ENCODE peak calls at places on chromosomes 4 and X, in nine cellular contexts. One of them, this sample, is unnamed.

GRCh38 chr4:185122681-185123345 is 20.3 kb upstream of the SLC25A4 start:
- DNase-seq in ureter: no peak
- DNase-seq in GM04504: no peak
- DNase-seq in T-helper 9 cell: no peak
- DNase-seq in H7: no peak
- DNase-seq in COR-L47: no peak
- DNase-seq in activated gamma-delta T cell treated with Interleukin-2 at 50 U/mL for 16 hours: no peak
- DNase-seq in AG08396: no peak
- DNase-seq in NCI-H1105 treated with DMSO at 0.1 percent for 48 hours: peak
- DNase-seq in this sample: no peak

GRCh38 chr4:57151481-57151880 is 41.3 kb upstream of the IGFBP7 start:
- DNase-seq in ureter: no peak
- DNase-seq in GM04504: no peak
- DNase-seq in T-helper 9 cell: no peak
- DNase-seq in H7: no peak
- DNase-seq in COR-L47: no peak
- DNase-seq in activated gamma-delta T cell treated with Interleukin-2 at 50 U/mL for 16 hours: no peak
- DNase-seq in AG08396: no peak
- DNase-seq in NCI-H1105 treated with DMSO at 0.1 percent for 48 hours: no peak
- DNase-seq in this sample: no peak

GRCh38 chrX:115147220-115147619 is 42.0 kb upstream of the RBMXL3 start:
- DNase-seq in ureter: no peak
- DNase-seq in GM04504: peak
- DNase-seq in T-helper 9 cell: no peak
- DNase-seq in H7: peak
- DNase-seq in COR-L47: no peak
- DNase-seq in activated gamma-delta T cell treated with Interleukin-2 at 50 U/mL for 16 hours: no peak
- DNase-seq in AG08396: no peak
- DNase-seq in NCI-H1105 treated with DMSO at 0.1 percent for 48 hours: peak
- DNase-seq in this sample: no peak

GRCh38 chr4:6582889-6583504 is 8.0 kb downstream of the MAN2B2 start:
- DNase-seq in ureter: no peak
- DNase-seq in GM04504: no peak
- DNase-seq in T-helper 9 cell: no peak
- DNase-seq in H7: peak
- DNase-seq in COR-L47: peak
- DNase-seq in activated gamma-delta T cell treated with Interleukin-2 at 50 U/mL for 16 hours: no peak
- DNase-seq in AG08396: peak
- DNase-seq in NCI-H1105 treated with DMSO at 0.1 percent for 48 hours: no peak
- DNase-seq in this sample: no peak

GRCh38 chr4:153151535-153152452 is 52.4 kb upstream of the TRIM2 start:
- DNase-seq in ureter: peak
- DNase-seq in GM04504: no peak
- DNase-seq in T-helper 9 cell: peak
- DNase-seq in H7: peak
- DNase-seq in COR-L47: peak
- DNase-seq in activated gamma-delta T cell treated with Interleukin-2 at 50 U/mL for 16 hours: no peak
- DNase-seq in AG08396: no peak
- DNase-seq in NCI-H1105 treated with DMSO at 0.1 percent for 48 hours: peak
- DNase-seq in this sample: no peak

GRCh38 chr4:80362578-80363181 is 27.1 kb downstream of the CFAP299 start:
- DNase-seq in ureter: no peak
- DNase-seq in GM04504: no peak
- DNase-seq in T-helper 9 cell: peak
- DNase-seq in H7: peak
- DNase-seq in COR-L47: peak
- DNase-seq in activated gamma-delta T cell treated with Interleukin-2 at 50 U/mL for 16 hours: peak
- DNase-seq in AG08396: peak
- DNase-seq in NCI-H1105 treated with DMSO at 0.1 percent for 48 hours: peak
- DNase-seq in this sample: no peak

GRCh38 chr4:97123573-97123972 is 1019.7 kb downstream of the STPG2 start:
- DNase-seq in ureter: no peak
- DNase-seq in GM04504: no peak
- DNase-seq in T-helper 9 cell: no peak
- DNase-seq in H7: no peak
- DNase-seq in COR-L47: peak
- DNase-seq in activated gamma-delta T cell treated with Interleukin-2 at 50 U/mL for 16 hours: no peak
- DNase-seq in AG08396: no peak
- DNase-seq in NCI-H1105 treated with DMSO at 0.1 percent for 48 hours: peak
- DNase-seq in this sample: no peak

GRCh38 chrX:104922206-104922621 is 298.3 kb downstream of the TEX13A start:
- DNase-seq in ureter: peak
- DNase-seq in GM04504: peak
- DNase-seq in T-helper 9 cell: peak
- DNase-seq in H7: peak
- DNase-seq in COR-L47: peak
- DNase-seq in activated gamma-delta T cell treated with Interleukin-2 at 50 U/mL for 16 hours: peak
- DNase-seq in AG08396: peak
- DNase-seq in NCI-H1105 treated with DMSO at 0.1 percent for 48 hours: peak
- DNase-seq in this sample: peak

GRCh38 chrX:135639066-135639815 is 74.2 kb upstream of the CT45A1 start:
- DNase-seq in ureter: no peak
- DNase-seq in GM04504: no peak
- DNase-seq in T-helper 9 cell: no peak
- DNase-seq in H7: no peak
- DNase-seq in COR-L47: no peak
- DNase-seq in activated gamma-delta T cell treated with Interleukin-2 at 50 U/mL for 16 hours: no peak
- DNase-seq in AG08396: no peak
- DNase-seq in NCI-H1105 treated with DMSO at 0.1 percent for 48 hours: no peak
- DNase-seq in this sample: no peak

GRCh38 chr4:8427262-8427661 is 13.3 kb downstream of the ACOX3 start:
- DNase-seq in ureter: no peak
- DNase-seq in GM04504: no peak
- DNase-seq in T-helper 9 cell: no peak
- DNase-seq in H7: no peak
- DNase-seq in COR-L47: no peak
- DNase-seq in activated gamma-delta T cell treated with Interleukin-2 at 50 U/mL for 16 hours: no peak
- DNase-seq in AG08396: no peak
- DNase-seq in NCI-H1105 treated with DMSO at 0.1 percent for 48 hours: no peak
- DNase-seq in this sample: peak

GRCh38 chr4:124278477-124278876 is 434.1 kb downstream of the ANKRD50 start:
- DNase-seq in ureter: no peak
- DNase-seq in GM04504: no peak
- DNase-seq in T-helper 9 cell: no peak
- DNase-seq in H7: no peak
- DNase-seq in COR-L47: no peak
- DNase-seq in activated gamma-delta T cell treated with Interleukin-2 at 50 U/mL for 16 hours: no peak
- DNase-seq in AG08396: no peak
- DNase-seq in NCI-H1105 treated with DMSO at 0.1 percent for 48 hours: no peak
- DNase-seq in this sample: no peak

GRCh38 chr4:110848787-110849186 is 225.9 kb upstream of the PITX2 start:
- DNase-seq in ureter: no peak
- DNase-seq in GM04504: no peak
- DNase-seq in T-helper 9 cell: no peak
- DNase-seq in H7: no peak
- DNase-seq in COR-L47: no peak
- DNase-seq in activated gamma-delta T cell treated with Interleukin-2 at 50 U/mL for 16 hours: no peak
- DNase-seq in AG08396: no peak
- DNase-seq in NCI-H1105 treated with DMSO at 0.1 percent for 48 hours: no peak
- DNase-seq in this sample: no peak

GRCh38 chr4:25303578-25303977 is 9.0 kb upstream of the ZCCHC4 start:
- DNase-seq in ureter: no peak
- DNase-seq in GM04504: no peak
- DNase-seq in T-helper 9 cell: no peak
- DNase-seq in H7: no peak
- DNase-seq in COR-L47: no peak
- DNase-seq in activated gamma-delta T cell treated with Interleukin-2 at 50 U/mL for 16 hours: no peak
- DNase-seq in AG08396: no peak
- DNase-seq in NCI-H1105 treated with DMSO at 0.1 percent for 48 hours: no peak
- DNase-seq in this sample: no peak

GRCh38 chr4:14023036-14023435 is 395.5 kb upstream of the BOD1L1 start:
- DNase-seq in ureter: no peak
- DNase-seq in GM04504: peak
- DNase-seq in T-helper 9 cell: no peak
- DNase-seq in H7: no peak
- DNase-seq in COR-L47: no peak
- DNase-seq in activated gamma-delta T cell treated with Interleukin-2 at 50 U/mL for 16 hours: no peak
- DNase-seq in AG08396: no peak
- DNase-seq in NCI-H1105 treated with DMSO at 0.1 percent for 48 hours: no peak
- DNase-seq in this sample: no peak

GRCh38 chrX:108734426-108734825 is 1.9 kb downstream of the IRS4 start:
- DNase-seq in ureter: no peak
- DNase-seq in GM04504: no peak
- DNase-seq in T-helper 9 cell: no peak
- DNase-seq in H7: no peak
- DNase-seq in COR-L47: no peak
- DNase-seq in activated gamma-delta T cell treated with Interleukin-2 at 50 U/mL for 16 hours: no peak
- DNase-seq in AG08396: no peak
- DNase-seq in NCI-H1105 treated with DMSO at 0.1 percent for 48 hours: no peak
- DNase-seq in this sample: no peak

GRCh38 chr4:68465058-68465457 is 17.8 kb downstream of the TMPRSS11E start:
- DNase-seq in ureter: no peak
- DNase-seq in GM04504: no peak
- DNase-seq in T-helper 9 cell: no peak
- DNase-seq in H7: no peak
- DNase-seq in COR-L47: no peak
- DNase-seq in activated gamma-delta T cell treated with Interleukin-2 at 50 U/mL for 16 hours: no peak
- DNase-seq in AG08396: no peak
- DNase-seq in NCI-H1105 treated with DMSO at 0.1 percent for 48 hours: no peak
- DNase-seq in this sample: no peak

GRCh38 chr4:124710253-124710849 is 2.2 kb downstream of the ANKRD50 start:
- DNase-seq in ureter: no peak
- DNase-seq in GM04504: no peak
- DNase-seq in T-helper 9 cell: no peak
- DNase-seq in H7: no peak
- DNase-seq in COR-L47: no peak
- DNase-seq in activated gamma-delta T cell treated with Interleukin-2 at 50 U/mL for 16 hours: no peak
- DNase-seq in AG08396: no peak
- DNase-seq in NCI-H1105 treated with DMSO at 0.1 percent for 48 hours: no peak
- DNase-seq in this sample: no peak

GRCh38 chrX:96752776-96753175 is 68.1 kb downstream of the DIAPH2 start:
- DNase-seq in ureter: no peak
- DNase-seq in GM04504: no peak
- DNase-seq in T-helper 9 cell: no peak
- DNase-seq in H7: no peak
- DNase-seq in COR-L47: no peak
- DNase-seq in activated gamma-delta T cell treated with Interleukin-2 at 50 U/mL for 16 hours: no peak
- DNase-seq in AG08396: no peak
- DNase-seq in NCI-H1105 treated with DMSO at 0.1 percent for 48 hours: no peak
- DNase-seq in this sample: no peak

GRCh38 chrX:153464116-153464515 is 6.3 kb downstream of the HAUS7 start:
- DNase-seq in ureter: no peak
- DNase-seq in GM04504: no peak
- DNase-seq in T-helper 9 cell: no peak
- DNase-seq in H7: no peak
- DNase-seq in COR-L47: no peak
- DNase-seq in activated gamma-delta T cell treated with Interleukin-2 at 50 U/mL for 16 hours: no peak
- DNase-seq in AG08396: no peak
- DNase-seq in NCI-H1105 treated with DMSO at 0.1 percent for 48 hours: no peak
- DNase-seq in this sample: no peak

GRCh38 chr4:170025523-170026252 is 507 bp downstream of the MFAP3L start:
- DNase-seq in ureter: no peak
- DNase-seq in GM04504: no peak
- DNase-seq in T-helper 9 cell: peak
- DNase-seq in H7: no peak
- DNase-seq in COR-L47: no peak
- DNase-seq in activated gamma-delta T cell treated with Interleukin-2 at 50 U/mL for 16 hours: peak
- DNase-seq in AG08396: no peak
- DNase-seq in NCI-H1105 treated with DMSO at 0.1 percent for 48 hours: no peak
- DNase-seq in this sample: no peak

GRCh38 chr4:187632260-187633010 is 363.1 kb upstream of the ZFP42 start:
- DNase-seq in ureter: no peak
- DNase-seq in GM04504: no peak
- DNase-seq in T-helper 9 cell: no peak
- DNase-seq in H7: no peak
- DNase-seq in COR-L47: no peak
- DNase-seq in activated gamma-delta T cell treated with Interleukin-2 at 50 U/mL for 16 hours: no peak
- DNase-seq in AG08396: no peak
- DNase-seq in NCI-H1105 treated with DMSO at 0.1 percent for 48 hours: no peak
- DNase-seq in this sample: no peak

GRCh38 chrX:19888419-19888879 is 1.0 kb upstream of the SH3KBP1 start:
- DNase-seq in ureter: no peak
- DNase-seq in GM04504: no peak
- DNase-seq in T-helper 9 cell: no peak
- DNase-seq in H7: peak
- DNase-seq in COR-L47: peak
- DNase-seq in activated gamma-delta T cell treated with Interleukin-2 at 50 U/mL for 16 hours: peak
- DNase-seq in AG08396: peak
- DNase-seq in NCI-H1105 treated with DMSO at 0.1 percent for 48 hours: no peak
- DNase-seq in this sample: no peak

GRCh38 chr4:124537971-124538370 is 174.6 kb downstream of the ANKRD50 start:
- DNase-seq in ureter: no peak
- DNase-seq in GM04504: no peak
- DNase-seq in T-helper 9 cell: no peak
- DNase-seq in H7: no peak
- DNase-seq in COR-L47: no peak
- DNase-seq in activated gamma-delta T cell treated with Interleukin-2 at 50 U/mL for 16 hours: no peak
- DNase-seq in AG08396: no peak
- DNase-seq in NCI-H1105 treated with DMSO at 0.1 percent for 48 hours: no peak
- DNase-seq in this sample: no peak

GRCh38 chr4:87087015-87087920 is 133.2 kb downstream of the KLHL8 start:
- DNase-seq in ureter: no peak
- DNase-seq in GM04504: no peak
- DNase-seq in T-helper 9 cell: no peak
- DNase-seq in H7: no peak
- DNase-seq in COR-L47: no peak
- DNase-seq in activated gamma-delta T cell treated with Interleukin-2 at 50 U/mL for 16 hours: no peak
- DNase-seq in AG08396: peak
- DNase-seq in NCI-H1105 treated with DMSO at 0.1 percent for 48 hours: no peak
- DNase-seq in this sample: no peak

GRCh38 chr4:185421366-185422124 is 4.2 kb downstream of the UFSP2 start:
- DNase-seq in ureter: no peak
- DNase-seq in GM04504: peak
- DNase-seq in T-helper 9 cell: no peak
- DNase-seq in H7: no peak
- DNase-seq in COR-L47: no peak
- DNase-seq in activated gamma-delta T cell treated with Interleukin-2 at 50 U/mL for 16 hours: no peak
- DNase-seq in AG08396: peak
- DNase-seq in NCI-H1105 treated with DMSO at 0.1 percent for 48 hours: no peak
- DNase-seq in this sample: no peak

GRCh38 chrX:41922125-41922521 is 1.2 kb downstream of the CASK start:
- DNase-seq in ureter: no peak
- DNase-seq in GM04504: no peak
- DNase-seq in T-helper 9 cell: peak
- DNase-seq in H7: peak
- DNase-seq in COR-L47: peak
- DNase-seq in activated gamma-delta T cell treated with Interleukin-2 at 50 U/mL for 16 hours: peak
- DNase-seq in AG08396: peak
- DNase-seq in NCI-H1105 treated with DMSO at 0.1 percent for 48 hours: peak
- DNase-seq in this sample: no peak

GRCh38 chr4:148112231-148112982 is 329.8 kb downstream of the NR3C2 start:
- DNase-seq in ureter: no peak
- DNase-seq in GM04504: no peak
- DNase-seq in T-helper 9 cell: no peak
- DNase-seq in H7: no peak
- DNase-seq in COR-L47: no peak
- DNase-seq in activated gamma-delta T cell treated with Interleukin-2 at 50 U/mL for 16 hours: no peak
- DNase-seq in AG08396: no peak
- DNase-seq in NCI-H1105 treated with DMSO at 0.1 percent for 48 hours: no peak
- DNase-seq in this sample: no peak

GRCh38 chr4:185318679-185319078 is 77.0 kb downstream of the LRP2BP start:
- DNase-seq in ureter: no peak
- DNase-seq in GM04504: no peak
- DNase-seq in T-helper 9 cell: no peak
- DNase-seq in H7: peak
- DNase-seq in COR-L47: peak
- DNase-seq in activated gamma-delta T cell treated with Interleukin-2 at 50 U/mL for 16 hours: no peak
- DNase-seq in AG08396: no peak
- DNase-seq in NCI-H1105 treated with DMSO at 0.1 percent for 48 hours: no peak
- DNase-seq in this sample: no peak

GRCh38 chr4:65416875-65417274 is 253.4 kb downstream of the EPHA5 start:
- DNase-seq in ureter: no peak
- DNase-seq in GM04504: no peak
- DNase-seq in T-helper 9 cell: no peak
- DNase-seq in H7: no peak
- DNase-seq in COR-L47: peak
- DNase-seq in activated gamma-delta T cell treated with Interleukin-2 at 50 U/mL for 16 hours: no peak
- DNase-seq in AG08396: peak
- DNase-seq in NCI-H1105 treated with DMSO at 0.1 percent for 48 hours: peak
- DNase-seq in this sample: no peak

GRCh38 chr4:97496298-97496873 is 646.9 kb downstream of the STPG2 start:
- DNase-seq in ureter: no peak
- DNase-seq in GM04504: no peak
- DNase-seq in T-helper 9 cell: no peak
- DNase-seq in H7: no peak
- DNase-seq in COR-L47: peak
- DNase-seq in activated gamma-delta T cell treated with Interleukin-2 at 50 U/mL for 16 hours: no peak
- DNase-seq in AG08396: no peak
- DNase-seq in NCI-H1105 treated with DMSO at 0.1 percent for 48 hours: no peak
- DNase-seq in this sample: no peak

GRCh38 chr4:48739560-48740019 is 40.5 kb downstream of the FRYL start:
- DNase-seq in ureter: no peak
- DNase-seq in GM04504: no peak
- DNase-seq in T-helper 9 cell: no peak
- DNase-seq in H7: no peak
- DNase-seq in COR-L47: no peak
- DNase-seq in activated gamma-delta T cell treated with Interleukin-2 at 50 U/mL for 16 hours: no peak
- DNase-seq in AG08396: no peak
- DNase-seq in NCI-H1105 treated with DMSO at 0.1 percent for 48 hours: no peak
- DNase-seq in this sample: no peak

This sample was measured in natural killer cell treated with Interleukin-12 subunit alpha and Interleukin-12 subunit beta and Interleukin-15 and Interleukin-18, amount 100 ng/mL, for 72 hours.